ENCODE peak calls at places on chromosome 15, in eight cellular contexts. X is activated T-helper 1 cell treated with anti-CD3 and anti-CD28 coated beads, Interleukin-12 subunit alpha, Interleukin-12 subunit beta, Interleukin-2, Interleukin-4 antibody, amounts not matched to agents 30 ng/mL and 10 ng/mL and 1 ng/mL, durations not matched to agents 14 hours and 24 hours and 36 hours; O is activated gamma-delta T cell treated with anti-CD3 and anti-CD28 coated beads, Interleukin-2, amount 50 U/mL, for 16 hours; H is brain microvascular endothelial cell; P is GM12865; A is GM20000; D is GM19239; V is GM06990. M is an unnamed sample.

GRCh38 chr15:80727196-80727595 is 32.1 kb downstream of the ABHD17C start:
- DNase-seq in V (no peak), X (no peak), P (no peak), O (no peak), A (no peak), H (peak), D (no peak), M (no peak)

GRCh38 chr15:56781666-56782065 is 48.4 kb upstream of the ZNF280D start:
- DNase-seq in X (no peak), H (no peak), A (no peak), P (no peak), V (no peak), O (no peak), D (no peak), M (no peak)

GRCh38 chr15:52529289-52529929 is 729 bp upstream of the MYO5A start:
- DNase-seq in V (no peak), H (peak), X (no peak), A (peak), D (peak), P (peak), O (no peak), M (peak)

GRCh38 chr15:66931768-66932633 is 133.4 kb upstream of the SMAD3 start:
- DNase-seq in O (no peak), P (no peak), H (peak), X (no peak), A (no peak), D (no peak), V (no peak), M (no peak)

GRCh38 chr15:82533801-82534200 is 6.5 kb downstream of the RPS17 start:
- DNase-seq in X (no peak), D (no peak), O (no peak), P (no peak), A (no peak), V (no peak), H (no peak), M (no peak)

GRCh38 chr15:86773766-86774165 is 694.1 kb downstream of the AGBL1 start:
- DNase-seq in X (no peak), A (no peak), H (no peak), D (no peak), V (no peak), P (no peak), O (no peak), M (no peak)

GRCh38 chr15:51198701-51199253 is 104.1 kb upstream of the TNFAIP8L3 start:
- DNase-seq in P (no peak), X (no peak), O (no peak), A (no peak), H (no peak), V (no peak), D (no peak), M (no peak)

GRCh38 chr15:33076937-33077336 is 117.6 kb downstream of the FMN1 start:
- DNase-seq in P (no peak), V (no peak), H (no peak), X (no peak), D (no peak), O (no peak), A (no peak), M (no peak)

GRCh38 chr15:57171414-57171813 is 204.9 kb upstream of the CGNL1 start:
- DNase-seq in P (no peak), A (no peak), O (no peak), V (no peak), H (no peak), X (no peak), D (no peak), M (no peak)